ENCODE peak calls at places on chromosome 12, in six cellular contexts. One of them, this sample, is unnamed.

GRCh38 chr12:115337693-115338543 is 653.9 kb upstream of the TBX3 start:
- DNase-seq in HCT116: peak; percentile 39
- DNase-seq in HepG2: peak; percentile 34
- DNase-seq in K562: no peak
- DNase-seq in GM12878: no peak
- DNase-seq in H1: no peak
- DNase-seq in this sample: no peak

GRCh38 chr12:100721193-100721592 is 73.4 kb upstream of the ANO4 start:
- DNase-seq in HCT116: no peak
- DNase-seq in HepG2: no peak
- DNase-seq in K562: no peak
- DNase-seq in GM12878: no peak
- DNase-seq in H1: no peak
- DNase-seq in this sample: no peak

GRCh38 chr12:67671419-67671818 is 22.9 kb downstream of the DYRK2 start:
- DNase-seq in HCT116: no peak
- DNase-seq in HepG2: no peak
- DNase-seq in K562: no peak
- DNase-seq in GM12878: no peak
- DNase-seq in H1: no peak
- DNase-seq in this sample: no peak

GRCh38 chr12:89789862-89790261 is 81.2 kb upstream of the ATP2B1 start:
- DNase-seq in HCT116: no peak
- DNase-seq in HepG2: no peak
- DNase-seq in K562: no peak
- DNase-seq in GM12878: peak; percentile 43
- DNase-seq in H1: no peak
- DNase-seq in this sample: no peak

GRCh38 chr12:78306236-78306635 is 475.5 kb downstream of the NAV3 start:
- DNase-seq in HCT116: no peak
- DNase-seq in HepG2: no peak
- DNase-seq in K562: no peak
- DNase-seq in GM12878: no peak
- DNase-seq in H1: no peak
- DNase-seq in this sample: no peak

GRCh38 chr12:63396135-63396534 is 245.1 kb upstream of the AVPR1A start:
- DNase-seq in HCT116: no peak
- DNase-seq in HepG2: no peak
- DNase-seq in K562: no peak
- DNase-seq in GM12878: no peak
- DNase-seq in H1: no peak
- DNase-seq in this sample: no peak

GRCh38 chr12:124451016-124451415 is 116.4 kb downstream of the NCOR2 start:
- DNase-seq in HCT116: no peak
- DNase-seq in HepG2: no peak
- DNase-seq in K562: no peak
- DNase-seq in GM12878: no peak
- DNase-seq in H1: no peak
- DNase-seq in this sample: no peak

GRCh38 chr12:75545636-75546035 is 34.2 kb upstream of the KRR1 start:
- DNase-seq in HCT116: no peak
- DNase-seq in HepG2: no peak
- DNase-seq in K562: no peak
- DNase-seq in GM12878: no peak
- DNase-seq in H1: no peak
- DNase-seq in this sample: no peak

GRCh38 chr12:53005215-53005985 is 856 bp upstream of the EIF4B start:
- DNase-seq in HCT116: no peak
- DNase-seq in HepG2: no peak
- DNase-seq in K562: no peak
- DNase-seq in GM12878: no peak
- DNase-seq in H1: no peak
- DNase-seq in this sample: no peak

GRCh38 chr12:85329913-85330312 is 49.9 kb downstream of the ALX1 start:
- DNase-seq in HCT116: no peak
- DNase-seq in HepG2: no peak
- DNase-seq in K562: no peak
- DNase-seq in GM12878: no peak
- DNase-seq in H1: no peak
- DNase-seq in this sample: no peak

GRCh38 chr12:93164103-93164880 is 213.4 kb upstream of the NUDT4 start:
- DNase-seq in HCT116: no peak
- DNase-seq in HepG2: peak; percentile 40
- DNase-seq in K562: no peak
- DNase-seq in GM12878: no peak
- DNase-seq in H1: no peak
- DNase-seq in this sample: no peak

GRCh38 chr12:64088431-64089349 is 133.4 kb downstream of the KICS2 start:
- DNase-seq in HCT116: peak; percentile 91
- DNase-seq in HepG2: peak; percentile 39
- DNase-seq in K562: no peak
- DNase-seq in GM12878: no peak
- DNase-seq in H1: peak; percentile 10
- DNase-seq in this sample: peak; percentile 65

GRCh38 chr12:12909995-12910391 is 18.6 kb downstream of the GPRC5A start:
- DNase-seq in HCT116: no peak
- DNase-seq in HepG2: no peak
- DNase-seq in K562: no peak
- DNase-seq in GM12878: no peak
- DNase-seq in H1: no peak
- DNase-seq in this sample: no peak

GRCh38 chr12:59046763-59047534 is 126.6 kb upstream of the LRIG3 start:
- DNase-seq in HCT116: no peak
- DNase-seq in HepG2: no peak
- DNase-seq in K562: no peak
- DNase-seq in GM12878: no peak
- DNase-seq in H1: no peak
- DNase-seq in this sample: no peak

GRCh38 chr12:59040651-59041050 is 120.3 kb upstream of the LRIG3 start:
- DNase-seq in HCT116: no peak
- DNase-seq in HepG2: no peak
- DNase-seq in K562: no peak
- DNase-seq in GM12878: no peak
- DNase-seq in H1: no peak
- DNase-seq in this sample: peak; percentile 78

GRCh38 chr12:59040043-59040442 is 119.7 kb upstream of the LRIG3 start:
- DNase-seq in HCT116: no peak
- DNase-seq in HepG2: no peak
- DNase-seq in K562: no peak
- DNase-seq in GM12878: no peak
- DNase-seq in H1: no peak
- DNase-seq in this sample: no peak

GRCh38 chr12:59041241-59042121 is 121.2 kb upstream of the LRIG3 start:
- DNase-seq in HCT116: peak; percentile 36
- DNase-seq in HepG2: no peak
- DNase-seq in K562: no peak
- DNase-seq in GM12878: no peak
- DNase-seq in H1: no peak
- DNase-seq in this sample: no peak

GRCh38 chr12:59044791-59045190 is 124.5 kb upstream of the LRIG3 start:
- DNase-seq in HCT116: no peak
- DNase-seq in HepG2: no peak
- DNase-seq in K562: no peak
- DNase-seq in GM12878: no peak
- DNase-seq in H1: no peak
- DNase-seq in this sample: no peak
- TF ChIP-seq ZNF274 in HCT116: no peak
- TF ChIP-seq ZNF274 in HepG2: no peak
- TF ChIP-seq ZNF274 in K562: no peak
- TF ChIP-seq ZNF274 in GM12878: no peak
- TF ChIP-seq ZNF274 in H1: no peak
- TF ChIP-seq ZNF274 in this sample: no peak

GRCh38 chr12:27289414-27289813 is 43.2 kb upstream of the BMAL2 start:
- DNase-seq in HCT116: no peak
- DNase-seq in HepG2: no peak
- DNase-seq in K562: no peak
- DNase-seq in GM12878: no peak
- DNase-seq in H1: no peak
- DNase-seq in this sample: no peak

GRCh38 chr12:27290501-27291168 is 42.0 kb upstream of the BMAL2 start:
- DNase-seq in HCT116: no peak
- DNase-seq in HepG2: no peak
- DNase-seq in K562: no peak
- DNase-seq in GM12878: no peak
- DNase-seq in H1: no peak
- DNase-seq in this sample: no peak

GRCh38 chr12:27293463-27293862 is 39.2 kb upstream of the BMAL2 start:
- DNase-seq in HCT116: no peak
- DNase-seq in HepG2: no peak
- DNase-seq in K562: no peak
- DNase-seq in GM12878: no peak
- DNase-seq in H1: no peak
- DNase-seq in this sample: no peak

GRCh38 chr12:27292718-27293117 is 39.9 kb upstream of the BMAL2 start:
- DNase-seq in HCT116: no peak
- DNase-seq in HepG2: no peak
- DNase-seq in K562: no peak
- DNase-seq in GM12878: no peak
- DNase-seq in H1: no peak
- DNase-seq in this sample: no peak

GRCh38 chr12:27291862-27292261 is 40.8 kb upstream of the BMAL2 start:
- DNase-seq in HCT116: no peak
- DNase-seq in HepG2: peak; percentile 27
- DNase-seq in K562: no peak
- DNase-seq in GM12878: no peak
- DNase-seq in H1: no peak
- DNase-seq in this sample: no peak
- H3K4me3 ChIP-seq in HCT116: no peak overlapping the region
- H3K4me3 ChIP-seq in HepG2: no peak overlapping the region
- H3K4me3 ChIP-seq in K562: no peak overlapping the region
- H3K4me3 ChIP-seq in GM12878: no peak overlapping the region
- H3K4me3 ChIP-seq in H1: no peak overlapping the region
- H3K4me3 ChIP-seq in this sample: no peak overlapping the region

GRCh38 chr12:111411187-111411764 is 5.6 kb downstream of the SH2B3 start:
- DNase-seq in HCT116: no peak
- DNase-seq in HepG2: no peak
- DNase-seq in K562: no peak
- DNase-seq in GM12878: no peak
- DNase-seq in H1: no peak
- DNase-seq in this sample: no peak

GRCh38 chr12:111412007-111412829 is 6.5 kb downstream of the SH2B3 start:
- DNase-seq in HCT116: no peak
- DNase-seq in HepG2: no peak
- DNase-seq in K562: no peak
- DNase-seq in GM12878: no peak
- DNase-seq in H1: no peak
- DNase-seq in this sample: no peak

GRCh38 chr12:111408686-111409402 is 3.1 kb downstream of the SH2B3 start:
- DNase-seq in HCT116: no peak
- DNase-seq in HepG2: no peak
- DNase-seq in K562: no peak
- DNase-seq in GM12878: no peak
- DNase-seq in H1: no peak
- DNase-seq in this sample: no peak

GRCh38 chr12:111409403-111410228 is 3.9 kb downstream of the SH2B3 start:
- DNase-seq in HCT116: no peak
- DNase-seq in HepG2: no peak
- DNase-seq in K562: peak; percentile 75
- DNase-seq in GM12878: no peak
- DNase-seq in H1: no peak
- DNase-seq in this sample: no peak

DNA sequence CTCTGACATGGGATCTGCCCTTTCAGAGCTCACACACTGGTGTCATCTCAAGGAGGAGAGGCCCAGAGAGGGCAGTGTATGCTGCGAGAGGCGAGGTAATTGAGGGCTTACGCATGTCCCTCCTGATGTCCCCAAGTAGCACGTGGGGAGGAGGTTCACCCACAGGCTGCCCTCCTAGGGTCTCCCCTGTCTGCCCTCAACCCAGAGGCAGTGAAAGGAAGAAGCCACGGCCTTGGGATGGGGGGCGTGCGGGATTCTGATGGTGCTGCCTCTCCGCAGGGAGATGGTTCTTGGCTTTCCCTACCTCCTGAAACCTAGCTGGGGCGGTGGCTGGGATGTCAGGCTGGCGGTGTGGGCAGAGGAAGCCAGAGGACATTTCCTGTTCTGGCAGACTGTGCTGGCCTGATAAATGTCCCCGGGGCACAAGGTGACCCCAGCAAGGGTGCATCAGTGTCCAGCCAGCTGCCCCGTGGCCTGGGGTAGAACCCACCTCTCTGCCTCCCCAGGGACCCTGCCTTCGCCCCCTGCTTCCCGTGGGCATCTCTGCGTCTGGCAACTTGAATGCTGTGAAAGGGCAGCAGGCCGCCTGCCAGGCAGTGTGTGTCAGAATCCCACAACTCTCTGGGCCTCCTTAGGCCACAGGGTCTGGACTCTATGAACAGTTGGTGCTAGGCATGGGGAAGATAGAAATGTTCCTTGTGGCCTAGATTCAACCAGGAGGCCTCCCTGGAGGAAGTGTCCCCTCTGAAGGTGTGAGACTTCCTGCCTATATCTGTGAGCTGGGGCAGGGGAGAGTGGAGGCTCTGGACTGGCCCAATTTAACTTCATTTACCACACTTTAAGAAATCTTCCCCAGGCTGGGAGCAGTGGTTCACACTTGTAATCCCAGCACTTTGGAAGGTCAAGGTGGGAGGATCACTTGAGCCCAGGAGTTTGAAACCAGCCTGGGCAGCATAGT is 4.8 kb downstream of the SH2B3 start:
- DNase-seq in HCT116: no peak
- DNase-seq in HepG2: no peak
- DNase-seq in K562: no peak
- DNase-seq in GM12878: no peak
- DNase-seq in H1: no peak
- DNase-seq in this sample: no peak
- H3K9ac ChIP-seq in HCT116: peak overlapping the region; percentile 38
- H3K9ac ChIP-seq in HepG2: no peak overlapping the region
- H3K9ac ChIP-seq in K562: peak overlapping the region; percentile 90
- H3K9ac ChIP-seq in GM12878: peak overlapping the region; percentile 95
- H3K9ac ChIP-seq in H1: no peak overlapping the region
- H3K9ac ChIP-seq in this sample: peak overlapping the region; percentile 52

DNA sequence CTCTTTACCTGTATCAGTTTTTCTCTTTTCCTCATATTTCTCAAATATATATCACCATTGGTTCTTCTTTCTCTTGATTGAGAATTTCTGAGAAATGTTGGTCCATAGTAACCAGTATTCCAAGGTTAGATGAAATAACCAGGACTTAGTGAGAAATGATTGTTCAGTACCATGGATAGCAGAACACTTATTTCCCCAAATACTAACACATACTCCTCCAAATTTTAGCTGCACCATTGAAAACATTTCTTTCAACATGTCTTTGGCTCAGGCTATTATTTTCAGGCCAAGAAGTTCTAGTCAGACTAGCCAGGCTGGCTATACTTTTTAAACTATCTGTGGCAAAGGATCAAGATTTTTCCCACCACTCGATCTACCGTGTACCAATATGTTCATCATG is 113.3 kb downstream of the PTPRO start:
- DNase-seq in HCT116: no peak
- DNase-seq in HepG2: no peak
- DNase-seq in K562: no peak
- DNase-seq in GM12878: no peak
- DNase-seq in H1: no peak
- DNase-seq in this sample: no peak
- TF ChIP-seq ZNF274 in HCT116: no peak
- TF ChIP-seq ZNF274 in HepG2: no peak
- TF ChIP-seq ZNF274 in K562: no peak
- TF ChIP-seq ZNF274 in GM12878: no peak
- TF ChIP-seq ZNF274 in H1: no peak
- TF ChIP-seq ZNF274 in this sample: no peak